ENCODE peak calls at places on chromosomes 11 and 22, in seven cellular contexts. W is NCI-H2081 treated with DMSO at 0.1 percent for 48 hours; Y is ecto neural progenitor cell; M is HL-60; V is activated T-helper 1 cell treated with anti-CD3 and anti-CD28 coated beads, Interleukin-12 subunit alpha, Interleukin-12 subunit beta, Interleukin-2, Interleukin-4 antibody, amounts not matched to agents 30 ng/mL and 10 ng/mL and 1 ng/mL, durations not matched to agents 14 hours and 24 hours and 36 hours; U is C1 segment of cervical spinal cord; T is HFFc6. J is an unnamed sample.

GRCh38 chr11:47233989-47234668 is 14.5 kb downstream of the ACP2 start:
- DNase-seq in M (peak; percentile 21), W (no peak), V (no peak), Y (no peak), U (no peak), T (peak; percentile 90), J (no peak)

GRCh38 chr11:69636870-69637600 is 3.9 kb upstream of the CCND1 start:
- DNase-seq in M (no peak), V (no peak), U (no peak), Y (peak; percentile 60), W (no peak), T (no peak), J (peak; percentile 66)

GRCh38 chr11:47617417-47617809 is 23.2 kb upstream of the C1QTNF4 start:
- DNase-seq in Y (no peak), U (no peak), T (peak; percentile 37), W (no peak), V (no peak), M (no peak), J (no peak)

GRCh38 chr11:46305295-46305694 is 27.8 kb downstream of the CREB3L1 start:
- DNase-seq in M (peak; percentile 88), W (no peak), Y (no peak), T (peak; percentile 35), U (no peak), V (no peak), J (no peak)

GRCh38 chr11:65437436-65438227 is 15.0 kb downstream of the NEAT1 start:
- DNase-seq in V (no peak), U (no peak), T (no peak), W (no peak), Y (no peak), M (no peak), J (no peak)

GRCh38 chr22:41576877-41577276 is 12.8 kb downstream of the PMM1 start:
- DNase-seq in T (peak; percentile 60), V (peak; percentile 22), M (peak; percentile 56), U (no peak), Y (peak; percentile 81), W (no peak), J (no peak)

GRCh38 chr11:47992959-47993820 is 12.8 kb downstream of the PTPRJ start:
- DNase-seq in U (no peak), W (no peak), M (no peak), T (peak; percentile 78), V (no peak), Y (no peak), J (peak; percentile 60)

GRCh38 chr22:26835929-26836528 is 178.6 kb downstream of the MIAT start:
- DNase-seq in T (peak; percentile 43), M (peak; percentile 41), V (peak; percentile 27), W (no peak), U (no peak), Y (peak; percentile 77), J (no peak)

GRCh38 chr11:76783901-76784813 is 1.0 kb downstream of the TSKU start:
- DNase-seq in T (peak; percentile 60), W (no peak), U (no peak), Y (peak; percentile 94), V (no peak), M (no peak), J (peak; percentile 90)

GRCh38 chr11:8221025-8221723 is 42.5 kb downstream of the LMO1 start:
- DNase-seq in W (no peak), Y (no peak), V (no peak), U (no peak), T (no peak), M (no peak), J (peak; percentile 34)

GRCh38 chr11:33919645-33920044 is 27.8 kb upstream of the LMO2 start:
- DNase-seq in U (no peak), T (no peak), W (no peak), M (peak; percentile 50), V (no peak), Y (no peak), J (no peak)

GRCh38 chr11:112613051-112613972 is 347.9 kb upstream of the NCAM1 start:
- DNase-seq in U (no peak), Y (no peak), T (peak; percentile 28), W (no peak), V (no peak), M (no peak), J (no peak)

GRCh38 chr11:108865411-108865810 is 200.5 kb downstream of the DDX10 start:
- DNase-seq in U (no peak), M (no peak), W (no peak), T (no peak), V (no peak), Y (no peak), J (no peak)

GRCh38 chr22:27512283-27512761 is 289.2 kb downstream of the MN1 start:
- DNase-seq in Y (no peak), V (no peak), T (peak; percentile 92), W (no peak), U (no peak), M (no peak), J (no peak)

GRCh38 chr22:20131593-20131855 is at the start of gene ZDHHC8:
- DNase-seq in Y (no peak), T (no peak), M (no peak), U (no peak), V (no peak), W (no peak), J (no peak)

GRCh38 chr11:10500757-10501684 is 40.0 kb downstream of the RNF141 start:
- DNase-seq in W (no peak), U (no peak), M (no peak), V (no peak), T (no peak), Y (no peak), J (peak; percentile 46)

GRCh38 chr11:68508425-68508824 is 47.9 kb downstream of the PPP6R3 start:
- DNase-seq in U (no peak), T (no peak), M (no peak), V (no peak), Y (no peak), W (no peak), J (no peak)

GRCh38 chr22:42959472-42960145 is 55.3 kb downstream of the PACSIN2 start:
- DNase-seq in U (no peak), V (no peak), W (no peak), M (peak; percentile 68), T (peak; percentile 40), Y (no peak), J (no peak)

GRCh38 chr11:133509924-133510697 is 22.2 kb downstream of the OPCML start:
- DNase-seq in U (no peak), Y (no peak), W (no peak), T (no peak), M (no peak), V (no peak), J (no peak)

GRCh38 chr11:42812960-42813359 is 498.8 kb upstream of the API5 start:
- DNase-seq in U (no peak), V (no peak), Y (no peak), M (no peak), W (no peak), T (no peak), J (no peak)

GRCh38 chr22:47062126-47062525 is 299.7 kb downstream of the TBC1D22A start:
- DNase-seq in V (no peak), M (no peak), W (no peak), T (no peak), U (no peak), Y (peak; percentile 29), J (no peak)

GRCh38 chr22:19036523-19037273 is 85.5 kb downstream of the DGCR2 start:
- DNase-seq in V (no peak), Y (no peak), U (no peak), W (no peak), M (peak; percentile 31), T (no peak), J (peak; percentile 67)

GRCh38 chr11:67371549-67372231 is 1.7 kb downstream of the CLCF1 start:
- DNase-seq in Y (peak; percentile 71), T (peak; percentile 59), V (no peak), W (no peak), M (peak; percentile 46), U (no peak), J (no peak)

GRCh38 chr11:63177872-63178271 is 33.9 kb upstream of the SLC22A24 start:
- DNase-seq in M (no peak), W (no peak), Y (no peak), U (no peak), T (no peak), V (no peak), J (no peak)

GRCh38 chr22:46336119-46337078 is 885 bp downstream of the TRMU start:
- DNase-seq in V (no peak), Y (peak; percentile 55), M (peak; percentile 22), W (no peak), U (no peak), T (peak; percentile 28), J (peak; percentile 81)

GRCh38 chr22:34019190-34019845 is 99.0 kb upstream of the LARGE1 start:
- DNase-seq in T (no peak), U (no peak), Y (no peak), M (no peak), V (no peak), W (no peak), J (no peak)

GRCh38 chr22:48558606-48559402 is 1268.9 kb downstream of the BRD1 start:
- DNase-seq in W (no peak), V (no peak), Y (no peak), T (no peak), U (no peak), M (no peak), J (no peak)

GRCh38 chr11:74069146-74070046 is 60.5 kb upstream of the UCP3 start:
- DNase-seq in T (peak; percentile 62), Y (no peak), U (no peak), V (no peak), W (no peak), M (no peak), J (no peak)

GRCh38 chr11:62233730-62234129 is 8.3 kb upstream of the SCGB1D2 start:
- DNase-seq in T (no peak), W (no peak), Y (no peak), V (no peak), U (no peak), M (no peak), J (no peak)

GRCh38 chr11:86726118-86726748 is 53.8 kb upstream of the ME3 start:
- DNase-seq in W (no peak), M (no peak), V (no peak), Y (no peak), U (no peak), T (no peak), J (no peak)

GRCh38 chr11:112013501-112014164 is 11.6 kb upstream of the DLAT start:
- DNase-seq in V (no peak), M (no peak), U (no peak), W (no peak), T (no peak), Y (no peak), J (no peak)

GRCh38 chr22:49553076-49553475 is 274.6 kb downstream of the BRD1 start:
- DNase-seq in V (no peak), T (no peak), W (no peak), M (no peak), U (no peak), Y (no peak), J (peak; percentile 45)

GRCh38 chr11:693415-693831 is 1.6 kb downstream of the DEAF1 start:
- DNase-seq in W (no peak), Y (no peak), T (no peak), V (no peak), U (no peak), M (no peak), J (no peak)

GRCh38 chr11:80388133-80388532 is 947.3 kb upstream of the TENM4 start:
- DNase-seq in V (no peak), T (no peak), W (no peak), Y (no peak), M (no peak), U (no peak), J (no peak)

GRCh38 chr22:39997939-39998726 is 3.4 kb downstream of the FAM83F start:
- DNase-seq in M (no peak), T (no peak), Y (no peak), W (peak; percentile 61), U (no peak), V (no peak), J (peak; percentile 88)

GRCh38 chr11:62400760-62401159 is 18.1 kb upstream of the SCGB1A1 start:
- DNase-seq in V (no peak), U (no peak), Y (no peak), W (no peak), T (peak; percentile 72), M (no peak), J (peak; percentile 91)

GRCh38 chr22:36369922-36370781 is 17.6 kb downstream of the MYH9 start:
- DNase-seq in V (no peak), Y (no peak), M (peak; percentile 97), U (no peak), W (no peak), T (peak; percentile 59), J (no peak)

GRCh38 chr11:68146704-68147474 is 25.7 kb upstream of the CHKA start:
- DNase-seq in T (no peak), Y (no peak), W (peak; percentile 39), U (no peak), V (no peak), M (peak; percentile 44), J (no peak)